ENCODE peak calls at places on chromosomes 6 and 20, in seven cellular contexts. O, M, Y, U, F, Q and Z are unnamed samples.

GRCh38 chr6:446418-447366 is 55.1 kb downstream of the IRF4 start:
- DNase-seq in Q (no peak), M (no peak), F (no peak), Y (no peak), O (no peak), U (no peak), Z (no peak)

GRCh38 chr6:127868338-127868737 is 32.5 kb downstream of the THEMIS start:
- DNase-seq in Y (no peak), Q (no peak), O (no peak), U (no peak), F (no peak), M (no peak), Z (no peak)

GRCh38 chr6:41939848-41940758 is 1.5 kb downstream of the CCND3 start:
- DNase-seq in Q (no peak), Y (no peak), M (peak), F (no peak), U (peak), O (no peak), Z (no peak)

GRCh38 chr6:116556814-116557403 is 3.4 kb downstream of the CALHM4 start:
- DNase-seq in Q (peak), Y (no peak), U (no peak), M (no peak), F (no peak), O (no peak), Z (no peak)

GRCh38 chr6:25173951-25174474 is 105.2 kb upstream of the CARMIL1 start:
- DNase-seq in U (no peak), O (no peak), Q (no peak), Y (no peak), M (no peak), F (no peak), Z (no peak)

GRCh38 chr6:96394727-96395126 is 126.9 kb upstream of the UFL1 start:
- DNase-seq in Y (no peak), O (no peak), M (no peak), F (no peak), Q (no peak), U (no peak), Z (no peak)

GRCh38 chr6:4814212-4814611 is 38.0 kb downstream of the CDYL start:
- DNase-seq in U (no peak), F (no peak), Q (no peak), O (no peak), Y (no peak), M (no peak), Z (no peak)

GRCh38 chr20:46787986-46788762 is 78.7 kb downstream of the SLC2A10 start:
- DNase-seq in Y (no peak), U (no peak), M (no peak), O (no peak), Q (no peak), F (no peak), Z (no peak)

GRCh38 chr20:42161228-42161829 is 543.2 kb upstream of the CHD6 start:
- DNase-seq in O (no peak), Y (no peak), F (no peak), M (no peak), U (no peak), Q (no peak), Z (no peak)

GRCh38 chr6:166977626-166978550 is 21.3 kb upstream of the CEP43 start:
- DNase-seq in Q (no peak), O (no peak), M (no peak), U (no peak), Y (no peak), F (no peak), Z (no peak)

GRCh38 chr6:13574149-13574570 is 241 bp upstream of the SIRT5 start:
- DNase-seq in U (peak), Q (peak), Y (peak), M (peak), O (peak), F (peak), Z (no peak)

GRCh38 chr6:111541720-111542065 is 58.7 kb upstream of the REV3L start:
- DNase-seq in U (no peak), O (no peak), Y (no peak), Q (no peak), F (no peak), M (no peak), Z (no peak)

GRCh38 chr6:67888546-67888885 is 746.6 kb upstream of the ADGRB3 start:
- DNase-seq in U (no peak), M (no peak), Q (no peak), F (no peak), O (no peak), Y (no peak), Z (no peak)

GRCh38 chr20:52446421-52447231 is 255.0 kb upstream of the ZFP64 start:
- DNase-seq in Q (no peak), M (no peak), U (no peak), Y (no peak), F (no peak), O (no peak), Z (no peak)

GRCh38 chr6:13268914-13269532 is 59.3 kb downstream of the TBC1D7 start:
- DNase-seq in Y (no peak), F (no peak), U (no peak), O (no peak), Q (no peak), M (no peak), Z (no peak)

GRCh38 chr6:157424491-157425020 is 43.6 kb downstream of the ZDHHC14 start:
- DNase-seq in U (no peak), O (no peak), Y (no peak), F (no peak), Q (no peak), M (no peak), Z (no peak)

DNA sequence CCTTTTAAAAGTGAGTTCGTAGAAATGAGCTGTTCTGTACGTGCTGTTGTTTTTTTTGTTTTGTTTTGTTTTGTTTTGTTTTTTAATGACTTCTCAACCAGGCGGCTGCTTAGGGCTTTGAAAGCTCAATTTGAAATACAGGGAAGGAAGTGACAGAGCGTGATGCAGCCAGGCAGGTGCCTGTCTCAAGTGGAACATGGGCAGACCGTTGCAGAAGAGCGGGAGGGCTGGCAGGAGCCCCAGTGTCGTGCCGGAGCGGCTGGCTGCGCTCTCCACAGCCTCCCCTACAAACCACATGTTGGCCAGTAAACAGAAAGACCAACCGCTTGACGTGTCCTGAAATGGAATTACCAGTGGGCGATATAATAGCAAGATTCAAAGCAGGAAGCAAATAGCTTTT is 164.9 kb upstream of the RREB1 start:
- DNase-seq in U (no peak), F (peak), M (no peak), Y (no peak), Q (peak), O (no peak), Z (no peak)
- TF ChIP-seq POLR2A in U (no peak), F (no peak), M (no peak), Y (no peak), Q (no peak), O (no peak), Z (no peak)

DNA sequence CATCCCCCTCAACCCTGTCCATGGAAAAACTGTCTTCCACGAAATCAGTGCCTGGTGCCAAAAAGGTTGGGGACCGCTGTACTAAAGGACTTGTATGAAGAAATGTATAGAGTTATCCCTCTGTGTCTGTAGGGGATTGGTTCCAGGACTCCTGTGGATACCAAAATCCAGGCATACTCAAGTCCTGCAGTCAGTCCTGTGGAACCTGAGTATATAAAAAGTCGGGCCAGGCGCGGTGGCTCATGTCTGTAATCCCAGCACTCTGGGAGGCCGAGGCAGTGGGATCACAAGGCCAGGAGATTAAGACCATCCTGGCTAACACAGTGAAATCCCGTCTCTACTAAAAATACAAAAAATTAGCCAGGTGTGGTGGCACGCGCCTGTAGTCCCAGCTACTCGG is 42.0 kb downstream of the LCA5 start:
- DNase-seq in Q (no peak), O (no peak), F (no peak), M (no peak), U (no peak), Y (no peak), Z (no peak)
- H3K27ac ChIP-seq in Q (no peak), O (no peak), F (no peak), M (no peak), U (no peak), Y (no peak), Z (no peak)

GRCh38 chr6:30612687-30613248 is 4.3 kb downstream of the PPP1R10 start:
- DNase-seq in O (no peak), M (no peak), Q (no peak), U (no peak), F (no peak), Y (no peak), Z (no peak)
- TF ChIP-seq POLR2A in O (no peak), M (no peak), Q (no peak), U (no peak), F (no peak), Y (no peak), Z (no peak)

DNA sequence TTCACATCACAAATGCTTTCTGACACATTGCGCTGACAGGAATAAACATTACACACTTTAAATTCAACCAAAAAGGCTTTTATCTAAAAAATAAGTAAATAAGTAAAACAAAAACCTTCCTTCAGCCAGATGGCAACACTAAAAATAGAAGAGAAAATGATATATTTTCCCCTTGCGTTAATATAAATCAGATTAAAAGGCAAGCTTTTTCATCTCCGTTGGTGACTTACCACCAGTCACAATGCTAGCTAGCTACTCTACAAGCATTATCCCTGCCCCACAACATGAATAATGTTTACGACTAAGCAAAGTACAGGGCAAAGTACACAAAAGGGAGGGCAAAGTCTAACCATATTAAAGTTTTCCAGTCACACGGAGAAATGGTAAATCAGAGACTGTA is 120.5 kb downstream of the MAP7 start:
- DNase-seq in M (no peak), Y (no peak), Q (no peak), O (no peak), F (no peak), U (no peak), Z (no peak)
- H3K27ac ChIP-seq in M (no peak), Y (no peak), Q (no peak), O (no peak), F (no peak), U (no peak), Z (no peak)

GRCh38 chr6:144285798-144286502 is 815 bp downstream of the UTRN start:
- DNase-seq in Q (peak), U (peak), Y (peak), F (peak), O (peak), M (peak), Z (peak)
- TF ChIP-seq POLR2A in Q (peak), U (no peak), Y (no peak), F (no peak), O (no peak), M (no peak), Z (no peak)

GRCh38 chr6:39495023-39495422 is 172.5 kb upstream of the KCNK16 start:
- DNase-seq in F (no peak), Q (no peak), U (no peak), O (no peak), Y (no peak), M (no peak), Z (no peak)
- H3K27ac ChIP-seq in F (no peak), Q (no peak), U (no peak), O (no peak), Y (no peak), M (no peak), Z (no peak)

DNA sequence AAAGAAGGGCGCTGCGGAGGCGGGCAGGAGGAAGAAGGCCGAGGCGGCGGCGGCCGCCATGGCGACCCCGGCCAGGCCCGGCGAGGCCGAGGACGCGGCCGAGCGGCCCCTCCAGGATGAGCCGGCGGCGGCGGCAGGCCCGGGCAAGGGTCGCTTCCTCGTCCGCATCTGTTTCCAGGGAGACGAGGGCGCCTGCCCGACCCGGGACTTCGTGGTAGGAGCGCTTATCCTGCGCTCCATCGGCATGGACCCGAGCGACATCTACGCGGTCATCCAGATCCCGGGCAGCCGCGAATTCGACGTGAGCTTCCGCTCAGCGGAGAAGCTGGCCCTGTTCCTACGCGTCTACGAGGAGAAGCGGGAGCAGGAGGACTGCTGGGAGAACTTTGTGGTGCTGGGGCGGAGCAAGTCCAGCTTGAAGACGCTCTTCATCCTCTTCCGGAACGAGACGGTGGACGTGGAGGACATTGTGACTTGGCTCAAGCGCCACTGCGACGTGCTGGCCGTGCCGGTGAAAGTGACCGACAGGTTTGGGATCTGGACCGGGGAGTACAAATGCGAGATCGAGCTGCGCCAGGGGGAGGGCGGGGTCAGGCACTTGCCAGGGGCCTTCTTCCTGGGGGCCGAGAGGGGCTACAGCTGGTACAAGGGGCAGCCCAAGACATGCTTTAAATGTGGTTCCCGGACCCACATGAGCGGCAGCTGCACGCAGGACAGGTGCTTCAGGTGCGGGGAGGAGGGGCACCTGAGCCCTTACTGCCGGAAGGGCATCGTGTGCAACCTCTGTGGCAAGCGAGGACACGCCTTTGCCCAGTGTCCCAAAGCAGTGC is 770 bp downstream of the ZCCHC3 start:
- DNase-seq in U (peak), O (peak), Q (peak), Y (peak), M (peak), F (no peak), Z (no peak)
- TF ChIP-seq POLR2A in U (no peak), O (peak), Q (peak), Y (no peak), M (peak), F (no peak), Z (no peak)

GRCh38 chr6:37371158-37372083 is 17.6 kb downstream of the RNF8 start:
- DNase-seq in Q (no peak), M (no peak), Y (no peak), F (no peak), O (no peak), U (no peak), Z (no peak)
- H3K27ac ChIP-seq in Q (no peak), M (no peak), Y (peak), F (no peak), O (no peak), U (no peak), Z (no peak)